ENCODE peak calls at places on chromosomes 6 and 20, in four cellular contexts. D is B cell; O is tibial artery; A is CD8-positive, alpha-beta T cell. M is an unnamed sample.

GRCh38 chr6:15515226-15515625 is 147.6 kb downstream of the DTNBP1 start:
- DNase-seq in O (no peak), A (no peak), D (no peak), M (no peak)

GRCh38 chr6:7156666-7157278 is 49.0 kb downstream of the RREB1 start:
- DNase-seq in A (no peak), D (no peak), O (no peak), M (no peak)

GRCh38 chr6:23672737-23673136 is 453.3 kb upstream of the NRSN1 start:
- DNase-seq in D (no peak), A (no peak), O (no peak), M (no peak)

GRCh38 chr20:36493013-36493800 is 48.1 kb upstream of the MYL9 start:
- DNase-seq in A (no peak), O (no peak), D (no peak), M (no peak)

GRCh38 chr20:3123542-3123941 is 36.1 kb downstream of the FASTKD5 start:
- DNase-seq in O (no peak), D (no peak), A (no peak), M (no peak)

GRCh38 chr20:63534427-63534830 is 2.7 kb downstream of the PTK6 start:
- DNase-seq in O (no peak), A (no peak), D (peak), M (no peak)

GRCh38 chr20:50308513-50309279 is 118.1 kb downstream of the CEBPB start:
- DNase-seq in D (no peak), A (no peak), O (peak), M (no peak)

GRCh38 chr6:145028144-145028818 is 707.0 kb downstream of the EPM2A start:
- DNase-seq in A (no peak), D (no peak), O (no peak), M (peak)

GRCh38 chr6:68728124-68728523 is 93.0 kb downstream of the ADGRB3 start:
- DNase-seq in O (no peak), A (no peak), D (no peak), M (no peak)

GRCh38 chr20:57439432-57439831 is 48.2 kb downstream of the RBM38 start:
- DNase-seq in O (peak), D (no peak), A (no peak), M (no peak)

GRCh38 chr20:53884859-53885654 is 185.3 kb downstream of the BCAS1 start:
- DNase-seq in D (no peak), A (peak), O (no peak), M (no peak)

GRCh38 chr6:111070407-111070743 is 16.9 kb upstream of the SLC16A10 start:
- DNase-seq in A (no peak), O (no peak), D (no peak), M (no peak)

GRCh38 chr20:7775072-7775471 is 165.2 kb downstream of the HAO1 start:
- DNase-seq in O (no peak), D (no peak), A (no peak), M (no peak)

GRCh38 chr6:109718991-109719390 is 27.9 kb downstream of the FIG4 start:
- DNase-seq in A (no peak), D (no peak), O (no peak), M (no peak)

GRCh38 chr20:668638-669037 is 7.0 kb downstream of the SCRT2 start:
- DNase-seq in D (no peak), A (no peak), O (no peak), M (no peak)

DNA sequence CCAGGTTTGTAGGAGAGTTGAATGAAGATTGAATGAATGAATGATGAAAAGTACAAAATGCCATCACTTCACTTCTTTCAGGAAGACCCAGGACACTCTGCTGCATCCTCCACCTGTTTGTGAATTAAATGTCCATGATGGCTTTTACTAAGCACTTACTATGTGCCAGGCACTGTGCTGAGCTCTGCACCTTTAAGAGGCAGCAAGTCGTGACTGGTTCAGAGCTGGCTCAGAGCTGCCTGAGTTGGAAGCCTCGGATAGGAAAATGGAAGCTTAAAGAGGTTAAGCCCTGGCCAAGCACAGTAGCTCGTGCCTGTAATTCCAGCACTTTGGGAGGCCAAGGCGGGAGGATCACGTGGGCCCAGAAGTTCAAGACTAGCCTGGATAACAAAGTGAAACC is 95.7 kb downstream of the SNX5 start:
- DNase-seq in A (no peak), D (no peak), O (peak), M (no peak)
- TF ChIP-seq CTCF in A (no peak), D (no peak), O (no peak), M (no peak)

DNA sequence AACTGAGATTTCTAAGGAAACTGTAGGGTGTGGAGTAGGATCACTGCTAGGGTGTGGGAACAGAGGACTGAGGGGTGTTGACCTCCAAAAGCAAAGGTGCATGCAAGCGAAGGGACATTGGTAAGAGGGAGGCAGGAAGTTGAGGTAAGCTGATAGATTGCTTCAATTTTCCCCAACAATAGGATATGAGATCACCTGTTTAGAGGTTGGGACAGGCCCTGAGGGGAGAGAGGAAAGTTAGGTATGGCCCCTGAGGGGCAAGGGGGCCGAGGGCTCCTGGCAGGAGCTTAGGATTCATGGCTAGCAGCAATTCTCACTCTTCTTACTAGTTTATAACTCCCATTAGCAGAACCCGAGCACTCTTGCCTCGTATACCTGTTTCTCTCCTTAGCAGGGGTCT is 106.8 kb upstream of the RPS6KA2 start:
- DNase-seq in O (no peak), D (no peak), A (no peak), M (no peak)
- TF ChIP-seq CTCF in O (no peak), D (no peak), A (no peak), M (no peak)

DNA sequence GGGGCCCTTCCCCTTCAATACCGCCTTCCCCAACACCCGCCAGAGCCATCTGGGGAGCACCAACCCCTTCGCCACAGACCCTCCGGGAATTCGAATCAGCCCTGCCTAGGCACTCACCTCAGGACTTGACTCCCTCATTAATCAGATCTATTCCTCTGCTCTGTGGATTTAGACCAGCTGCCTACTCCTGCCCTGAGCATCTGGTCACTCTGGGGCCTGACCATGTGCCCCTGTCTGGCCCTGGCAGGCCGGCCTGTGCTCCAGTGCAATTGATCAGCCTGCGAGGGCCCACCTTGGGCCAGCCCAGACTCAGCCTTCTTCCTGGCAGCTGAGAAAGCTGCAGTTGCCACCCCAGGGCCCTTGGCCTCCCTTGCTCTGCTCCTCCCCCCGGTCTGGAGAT is 46.0 kb downstream of the GRM4 start:
- DNase-seq in D (no peak), A (no peak), O (no peak), M (no peak)
- TF ChIP-seq CTCF in D (no peak), A (no peak), O (no peak), M (no peak)

GRCh38 chr6:79586548-79586947 is 44.6 kb upstream of the SH3BGRL2 start:
- DNase-seq in O (no peak), A (no peak), D (no peak), M (no peak)
- TF ChIP-seq CTCF in O (no peak), A (no peak), D (no peak), M (no peak)

GRCh38 chr6:160765412-160765811 is 63.4 kb downstream of the PLG start:
- DNase-seq in A (no peak), O (no peak), D (no peak), M (no peak)
- TF ChIP-seq CTCF in A (no peak), O (no peak), D (no peak), M (no peak)